ENCODE peak calls at places on chromosomes 2 and 18, in ten cellular contexts. E is PC-9, N is left ventricle myocardium inferior, X is choroid plexus epithelial cell, K is cardiac fibroblast, T is fibroblast of lung, M is WERI-Rb-1, U is lower lobe of right lung, G is GM23338, Q is cardiac muscle cell. W is an unnamed sample.

GRCh38 chr2:211468217-211468616 is 911.8 kb downstream of the CPS1 start:
- DNase-seq in E (no peak), N (no peak), X (no peak), K (no peak), T (no peak), M (no peak), U (no peak), G (no peak), Q (no peak), W (no peak)

GRCh38 chr2:76642122-76642521 is 880.1 kb downstream of the LRRTM4 start:
- DNase-seq in E (no peak), N (no peak), X (no peak), K (no peak), T (no peak), M (no peak), U (no peak), G (no peak), Q (peak; percentile 83), W (no peak)

GRCh38 chr2:58110765-58111164 is 64.2 kb downstream of the VRK2 start:
- DNase-seq in E (no peak), N (no peak), X (no peak), K (no peak), T (no peak), M (no peak), U (no peak), G (peak; percentile 58), Q (no peak), W (no peak)

GRCh38 chr2:58606799-58607198 is 365.7 kb upstream of the FANCL start:
- DNase-seq in E (no peak), N (no peak), X (peak; percentile 30), K (no peak), T (peak; percentile 68), M (no peak), U (no peak), G (no peak), Q (no peak), W (peak; percentile 85)

GRCh38 chr2:205650931-205651330 is 31.4 kb upstream of the NRP2 start:
- DNase-seq in E (no peak), N (no peak), X (no peak), K (no peak), T (no peak), M (no peak), U (no peak), G (no peak), Q (no peak), W (peak; percentile 64)

GRCh38 chr2:1731512-1731962 is 12.8 kb downstream of the PXDN start:
- DNase-seq in E (no peak), N (peak; percentile 17), X (peak; percentile 81), K (no peak), T (peak; percentile 74), M (peak; percentile 16), U (peak; percentile 28), G (no peak), Q (no peak), W (peak; percentile 87)

GRCh38 chr18:5879479-5879882 is 15.8 kb downstream of the TMEM200C start:
- DNase-seq in E (no peak), N (no peak), X (peak; percentile 65), K (peak; percentile 59), T (peak; percentile 66), M (no peak), U (no peak), G (peak; percentile 43), Q (peak; percentile 45), W (peak; percentile 57)

GRCh38 chr2:221943078-221943810 is 355.6 kb downstream of the PAX3 start:
- DNase-seq in E (peak; percentile 64), N (no peak), X (peak; percentile 7), K (peak; percentile 71), T (peak; percentile 83), M (no peak), U (no peak), G (no peak), Q (no peak), W (peak; percentile 81)

GRCh38 chr18:10233082-10233875 is 221.2 kb upstream of the APCDD1 start:
- DNase-seq in E (no peak), N (no peak), X (no peak), K (no peak), T (no peak), M (no peak), U (no peak), G (no peak), Q (no peak), W (no peak)

GRCh38 chr2:172249986-172250385 is 147.3 kb upstream of the DLX2 start:
- DNase-seq in E (no peak), N (no peak), X (peak; percentile 60), K (peak; percentile 50), T (peak; percentile 76), M (no peak), U (no peak), G (no peak), Q (no peak), W (peak; percentile 91)

GRCh38 chr2:180442860-180443644 is 436.0 kb upstream of the CWC22 start:
- DNase-seq in E (no peak), N (no peak), X (no peak), K (no peak), T (no peak), M (peak; percentile 35), U (no peak), G (no peak), Q (no peak), W (peak; percentile 12)

GRCh38 chr18:37568671-37569070 is 3.1 kb upstream of the CELF4 start:
- DNase-seq in E (no peak), N (no peak), X (no peak), K (no peak), T (no peak), M (no peak), U (no peak), G (no peak), Q (no peak), W (no peak)

GRCh38 chr2:64797881-64798590 is 144.3 kb upstream of the SERTAD2 start:
- DNase-seq in E (peak; percentile 63), N (no peak), X (peak; percentile 60), K (peak; percentile 53), T (peak; percentile 62), M (no peak), U (no peak), G (no peak), Q (no peak), W (peak; percentile 65)

GRCh38 chr2:191427031-191427430 is 181.8 kb downstream of the MYO1B start:
- DNase-seq in E (no peak), N (no peak), X (no peak), K (no peak), T (no peak), M (no peak), U (no peak), G (no peak), Q (no peak), W (no peak)
- H3K4me3 ChIP-seq in E (no peak overlapping the region), N (no peak overlapping the region), X (no peak overlapping the region), K (no peak overlapping the region), T (no peak overlapping the region), M (no peak overlapping the region), U (no peak overlapping the region), G (no peak overlapping the region), Q (no peak overlapping the region), W (no peak overlapping the region)

GRCh38 chr18:24878289-24878688 is 417.9 kb downstream of the HRH4 start:
- DNase-seq in E (no peak), N (no peak), X (peak; percentile 72), K (peak; percentile 74), T (peak; percentile 80), M (no peak), U (no peak), G (peak; percentile 61), Q (peak; percentile 55), W (peak; percentile 45)
- TF ChIP-seq CTCF in E (peak; percentile 25), N (peak; percentile 76), X (peak; percentile 55), K (peak; percentile 27), T (peak; percentile 55), M (peak; percentile 41), U (peak; percentile 59), G (peak; percentile 71), Q (peak; percentile 48), W (peak; percentile 60)

DNA sequence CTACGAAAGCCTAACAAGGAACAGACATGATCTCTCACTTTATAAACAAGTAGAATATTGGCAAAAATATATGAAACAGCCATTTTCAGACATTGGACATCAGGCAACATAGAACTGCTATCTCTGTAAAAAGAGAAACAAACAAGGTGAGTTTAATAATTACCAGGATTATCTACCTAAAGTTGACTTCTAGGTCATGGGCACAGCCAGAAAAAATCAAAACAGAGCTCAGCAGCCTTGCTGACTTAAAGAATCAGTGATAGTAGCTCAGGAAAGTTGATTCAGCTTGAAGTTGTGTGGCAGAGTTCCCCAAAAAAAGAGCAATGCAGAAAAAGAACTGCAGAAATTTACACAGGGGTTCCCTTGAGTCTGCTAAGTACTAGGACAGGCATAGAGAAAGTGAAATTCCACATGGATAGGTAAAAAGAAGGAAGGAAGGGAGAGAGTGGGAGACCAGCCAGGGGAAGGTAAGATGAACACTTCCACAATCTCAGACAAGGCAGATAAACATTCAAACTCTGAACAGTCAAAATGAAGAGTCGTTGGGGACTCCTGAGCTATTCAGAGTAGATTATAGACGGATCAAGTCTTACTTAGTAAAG is 102.0 kb downstream of the EXOC6B start:
- DNase-seq in E (no peak), N (no peak), X (no peak), K (no peak), T (no peak), M (no peak), U (no peak), G (no peak), Q (peak; percentile 5), W (no peak)
- H3K4me3 ChIP-seq in E (no peak overlapping the region), N (no peak overlapping the region), X (no peak overlapping the region), K (no peak overlapping the region), T (no peak overlapping the region), M (no peak overlapping the region), U (no peak overlapping the region), G (no peak overlapping the region), Q (no peak overlapping the region), W (no peak overlapping the region)

DNA sequence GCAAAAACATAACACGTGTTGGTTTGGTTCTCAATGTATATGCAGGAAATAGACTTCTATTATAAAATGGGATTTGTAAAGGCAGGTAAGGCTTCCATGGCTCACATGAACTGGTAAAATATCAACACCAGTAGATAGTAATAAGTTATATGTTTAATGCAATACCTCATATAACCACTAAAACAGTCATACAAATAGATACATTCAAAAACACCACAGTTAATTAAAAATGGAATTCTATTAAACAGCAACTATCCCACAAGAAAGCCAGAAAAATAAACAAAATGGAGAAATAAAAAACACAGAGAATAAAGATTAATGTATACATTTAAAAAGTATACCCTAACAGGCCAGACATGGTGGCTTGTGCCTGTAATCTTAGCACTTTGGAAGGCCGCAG is 243.8 kb upstream of the LRATD1 start:
- DNase-seq in E (no peak), N (no peak), X (no peak), K (no peak), T (no peak), M (no peak), U (no peak), G (no peak), Q (no peak), W (no peak)
- TF ChIP-seq CTCF in E (no peak), N (no peak), X (no peak), K (no peak), T (no peak), M (no peak), U (no peak), G (peak; percentile 10), Q (no peak), W (no peak)

GRCh38 chr18:9067823-9068222 is 34.7 kb upstream of the NDUFV2 start:
- DNase-seq in E (no peak), N (no peak), X (no peak), K (no peak), T (no peak), M (no peak), U (no peak), G (no peak), Q (no peak), W (no peak)
- H3K4me3 ChIP-seq in E (no peak overlapping the region), N (no peak overlapping the region), X (no peak overlapping the region), K (no peak overlapping the region), T (no peak overlapping the region), M (no peak overlapping the region), U (no peak overlapping the region), G (no peak overlapping the region), Q (no peak overlapping the region), W (no peak overlapping the region)

GRCh38 chr2:112579280-112579679 is 5.1 kb upstream of the CHCHD5 start:
- DNase-seq in E (no peak), N (no peak), X (peak; percentile 87), K (peak; percentile 87), T (peak; percentile 93), M (no peak), U (no peak), G (no peak), Q (no peak), W (peak; percentile 94)
- TF ChIP-seq CTCF in E (no peak), N (no peak), X (peak; percentile 6), K (peak; percentile 15), T (no peak), M (no peak), U (no peak), G (no peak), Q (no peak), W (no peak)